ENCODE peak calls at places on chromosomes 11 and 22, in eight cellular contexts. L, D, A, B, E, H, Y and W are unnamed samples.

GRCh38 chr11:113552271-113552670 is 77.1 kb upstream of the DRD2 start:
- DNase-seq in L (no peak), D (no peak), A (no peak), B (no peak), E (no peak), H (no peak), Y (no peak), W (no peak)

GRCh38 chr11:112241486-112241885 is 15.3 kb downstream of the PTS start:
- DNase-seq in L (no peak), D (no peak), A (no peak), B (no peak), E (no peak), H (peak; percentile 76), Y (no peak), W (no peak)

GRCh38 chr11:36540998-36541397 is 26.8 kb upstream of the RAG1 start:
- DNase-seq in L (peak; percentile 38), D (no peak), A (peak; percentile 49), B (peak; percentile 80), E (no peak), H (peak; percentile 32), Y (peak; percentile 82), W (no peak)

GRCh38 chr22:49594078-49594477 is 233.6 kb downstream of the BRD1 start:
- DNase-seq in L (no peak), D (no peak), A (no peak), B (no peak), E (no peak), H (no peak), Y (no peak), W (no peak)

GRCh38 chr11:106076421-106076922 is 675 bp downstream of the KBTBD3 start:
- DNase-seq in L (no peak), D (no peak), A (no peak), B (peak; percentile 13), E (no peak), H (no peak), Y (peak; percentile 25), W (peak; percentile 20)

GRCh38 chr11:122146475-122146874 is 30.5 kb upstream of the BLID start:
- DNase-seq in L (peak; percentile 81), D (no peak), A (no peak), B (no peak), E (no peak), H (no peak), Y (no peak), W (no peak)

GRCh38 chr11:100576044-100577021 is 110.8 kb upstream of the ARHGAP42 start:
- DNase-seq in L (peak; percentile 43), D (peak; percentile 38), A (no peak), B (peak; percentile 20), E (no peak), H (peak; percentile 41), Y (peak; percentile 45), W (peak; percentile 25)

GRCh38 chr11:77125695-77126094 is 2.4 kb upstream of the MYO7A start:
- DNase-seq in L (no peak), D (no peak), A (no peak), B (no peak), E (no peak), H (no peak), Y (no peak), W (no peak)

GRCh38 chr11:63912678-63913077 is 4.3 kb downstream of the RCOR2 start:
- DNase-seq in L (no peak), D (no peak), A (no peak), B (no peak), E (no peak), H (no peak), Y (no peak), W (no peak)
- TF ChIP-seq CTCF in L (no peak), D (peak; percentile 29), A (no peak), B (no peak), E (no peak), H (no peak), Y (no peak), W (no peak)

GRCh38 chr22:36325163-36326031 is 62.4 kb downstream of the MYH9 start:
- DNase-seq in L (no peak), D (no peak), A (peak; percentile 79), B (no peak), E (no peak), H (no peak), Y (peak; percentile 61), W (peak; percentile 95)
- TF ChIP-seq POLR2A in L (no peak), D (no peak), A (no peak), B (no peak), E (no peak), H (no peak), Y (no peak), W (peak; percentile 65)

DNA sequence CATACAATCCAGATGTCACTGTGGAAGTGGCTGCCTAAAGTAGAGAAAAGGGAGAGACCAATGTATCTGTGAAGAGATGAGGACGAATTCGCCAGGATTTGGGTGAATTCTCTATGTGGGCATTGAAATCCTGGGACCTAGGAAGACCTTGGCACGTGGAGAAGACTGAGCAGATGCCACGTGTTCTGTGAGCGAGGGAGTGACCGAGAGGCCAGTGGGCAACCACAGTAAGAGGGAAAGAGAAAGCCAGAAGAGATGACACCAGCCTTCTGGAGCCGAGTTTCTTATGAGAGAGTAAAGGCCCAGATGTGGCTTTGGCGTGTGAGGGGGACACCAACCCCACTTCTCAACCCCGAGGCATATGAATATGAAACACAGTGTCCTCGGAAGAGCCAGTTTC is 228.1 kb downstream of the BUD13 start:
- DNase-seq in L (no peak), D (no peak), A (no peak), B (no peak), E (no peak), H (no peak), Y (no peak), W (no peak)
- H3K36me3 ChIP-seq in L (no peaks in the 10 kb centered on the region), D (no peaks in the 10 kb centered on the region), A (no peaks in the 10 kb centered on the region), B (no peaks in the 10 kb centered on the region), E (no peaks in the 10 kb centered on the region), H (no peaks in the 10 kb centered on the region), Y (no peaks in the 10 kb centered on the region), W (no peaks in the 10 kb centered on the region)

GRCh38 chr11:721347-721912 is 15.4 kb downstream of the EPS8L2 start:
- DNase-seq in L (no peak), D (no peak), A (no peak), B (no peak), E (no peak), H (no peak), Y (no peak), W (no peak)
- TF ChIP-seq CTCF in L (no peak), D (no peak), A (no peak), B (no peak), E (no peak), H (no peak), Y (no peak), W (no peak)

DNA sequence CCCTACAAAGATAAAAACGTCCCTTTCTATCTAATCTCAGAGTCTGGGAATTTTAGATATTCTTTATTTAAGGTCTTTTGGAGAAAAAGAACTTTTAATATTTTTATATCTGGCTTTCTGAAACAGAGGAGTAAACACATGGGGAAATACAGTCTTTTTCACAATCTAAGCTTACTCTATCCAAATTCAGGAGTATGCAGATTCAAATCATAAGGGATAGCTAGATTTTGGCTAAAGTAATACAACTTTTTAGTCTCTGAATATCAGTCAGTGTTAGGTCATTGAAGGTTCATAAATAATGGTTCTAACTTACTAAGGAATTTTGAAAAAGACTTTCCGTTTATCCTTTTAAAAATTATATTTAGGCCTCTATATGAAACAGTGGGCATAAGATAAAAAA is 165.1 kb upstream of the PDGFD start:
- DNase-seq in L (no peak), D (no peak), A (no peak), B (no peak), E (no peak), H (no peak), Y (no peak), W (no peak)
- TF ChIP-seq POLR2A in L (no peak), D (no peak), A (no peak), B (no peak), E (no peak), H (no peak), Y (no peak), W (no peak)

GRCh38 chr22:29339381-29340235 is 24.1 kb upstream of the RASL10A start:
- DNase-seq in L (no peak), D (no peak), A (no peak), B (no peak), E (no peak), H (no peak), Y (no peak), W (no peak)
- H3K36me3 ChIP-seq in L (peaks cover 25% of the 10 kb centered on the region), D (peaks cover 74% of the 10 kb centered on the region), A (peaks cover 100% of the 10 kb centered on the region), B (peaks cover 89% of the 10 kb centered on the region), E (no peaks in the 10 kb centered on the region), H (peaks cover 18% of the 10 kb centered on the region), Y (no peaks in the 10 kb centered on the region), W (peaks cover 3% of the 10 kb centered on the region)